ENCODE peak calls at places on chromosome 7, in ten cellular contexts. X is upper lobe of left lung, T is suprapubic skin, M is esophagus muscularis mucosa, O is sigmoid colon, G is A549, E is tibial nerve, A is stomach, L is transverse colon, V is SK-N-SH. Y is an unnamed sample. For H3K4me1, the result is how much of the 10 kb centered on the place peaks cover.

GRCh38 chr7:96949766-96950165 is 55.6 kb upstream of the DLX6 start:
- DNase-seq in X (no peak), T (no peak), M (no peak), O (no peak), G (no peak), E (peak), A (no peak), L (no peak), V (no peak), Y (no peak)

GRCh38 chr7:51528172-51528571 is 211.6 kb upstream of the COBL start:
- DNase-seq in X (no peak), T (no peak), M (no peak), O (no peak), G (no peak), E (no peak), A (no peak), L (no peak), V (no peak), Y (no peak)

GRCh38 chr7:100720645-100721504 is 607 bp downstream of the EPO start:
- DNase-seq in X (peak), T (no peak), M (no peak), O (no peak), G (no peak), E (no peak), A (no peak), L (no peak), V (peak), Y (no peak)

GRCh38 chr7:43873300-43873699 is 4.0 kb upstream of the MRPS24 start:
- DNase-seq in X (no peak), T (no peak), M (no peak), O (peak), G (no peak), E (peak), A (no peak), L (peak), V (no peak), Y (no peak)

GRCh38 chr7:50229964-50230363 is 74.6 kb upstream of the IKZF1 start:
- DNase-seq in X (no peak), T (no peak), M (no peak), O (no peak), G (no peak), E (no peak), A (no peak), L (no peak), V (no peak), Y (no peak)

GRCh38 chr7:81075150-81075549 is 156.3 kb upstream of the SEMA3C start:
- DNase-seq in X (no peak), T (no peak), M (no peak), O (no peak), G (no peak), E (no peak), A (no peak), L (no peak), V (no peak), Y (no peak)

GRCh38 chr7:24378871-24379608 is 95.0 kb downstream of the NPY start:
- DNase-seq in X (no peak), T (no peak), M (peak), O (no peak), G (peak), E (no peak), A (no peak), L (no peak), V (no peak), Y (no peak)

GRCh38 chr7:125555921-125556320 is 626.3 kb upstream of the POT1 start:
- DNase-seq in X (no peak), T (no peak), M (no peak), O (no peak), G (no peak), E (no peak), A (no peak), L (no peak), V (no peak), Y (no peak)

GRCh38 chr7:19939746-19940145 is 166.3 kb upstream of the TMEM196 start:
- DNase-seq in X (no peak), T (no peak), M (no peak), O (no peak), G (no peak), E (no peak), A (no peak), L (no peak), V (no peak), Y (no peak)

GRCh38 chr7:32670105-32670504 is 174.8 kb downstream of the AVL9 start:
- DNase-seq in X (no peak), T (no peak), M (no peak), O (no peak), G (peak), E (no peak), A (peak), L (peak), V (no peak), Y (no peak)

GRCh38 chr7:45663167-45663921 is 89.2 kb downstream of the ADCY1 start:
- DNase-seq in X (peak), T (peak), M (no peak), O (no peak), G (no peak), E (no peak), A (peak), L (peak), V (no peak), Y (no peak)

GRCh38 chr7:133796778-133797177 is 330.4 kb upstream of the LRGUK start:
- DNase-seq in X (no peak), T (no peak), M (no peak), O (no peak), G (no peak), E (no peak), A (no peak), L (no peak), V (peak), Y (no peak)

GRCh38 chr7:76089865-76090495 is 42.1 kb downstream of the MDH2 start:
- DNase-seq in X (no peak), T (no peak), M (no peak), O (no peak), G (no peak), E (no peak), A (peak), L (no peak), V (no peak), Y (no peak)

GRCh38 chr7:3063016-3063753 is 19.5 kb upstream of the CARD11 start:
- DNase-seq in X (no peak), T (no peak), M (no peak), O (no peak), G (no peak), E (no peak), A (no peak), L (peak), V (no peak), Y (no peak)

GRCh38 chr7:113730309-113730955 is 188.4 kb downstream of the PPP1R3A start:
- DNase-seq in X (no peak), T (no peak), M (no peak), O (no peak), G (no peak), E (no peak), A (no peak), L (no peak), V (no peak), Y (no peak)

GRCh38 chr7:70630647-70631457 is 501.1 kb upstream of the GALNT17 start:
- DNase-seq in X (peak), T (no peak), M (no peak), O (no peak), G (no peak), E (no peak), A (no peak), L (no peak), V (no peak), Y (peak)

GRCh38 chr7:12670071-12670729 is 17.2 kb upstream of the ARL4A start:
- DNase-seq in X (no peak), T (no peak), M (no peak), O (peak), G (no peak), E (no peak), A (peak), L (no peak), V (no peak), Y (no peak)
- H3K27ac ChIP-seq in X (no peak), T (no peak), M (peak), O (peak), G (no peak), E (no peak), A (peak), L (peak), V (no peak), Y (no peak)

DNA sequence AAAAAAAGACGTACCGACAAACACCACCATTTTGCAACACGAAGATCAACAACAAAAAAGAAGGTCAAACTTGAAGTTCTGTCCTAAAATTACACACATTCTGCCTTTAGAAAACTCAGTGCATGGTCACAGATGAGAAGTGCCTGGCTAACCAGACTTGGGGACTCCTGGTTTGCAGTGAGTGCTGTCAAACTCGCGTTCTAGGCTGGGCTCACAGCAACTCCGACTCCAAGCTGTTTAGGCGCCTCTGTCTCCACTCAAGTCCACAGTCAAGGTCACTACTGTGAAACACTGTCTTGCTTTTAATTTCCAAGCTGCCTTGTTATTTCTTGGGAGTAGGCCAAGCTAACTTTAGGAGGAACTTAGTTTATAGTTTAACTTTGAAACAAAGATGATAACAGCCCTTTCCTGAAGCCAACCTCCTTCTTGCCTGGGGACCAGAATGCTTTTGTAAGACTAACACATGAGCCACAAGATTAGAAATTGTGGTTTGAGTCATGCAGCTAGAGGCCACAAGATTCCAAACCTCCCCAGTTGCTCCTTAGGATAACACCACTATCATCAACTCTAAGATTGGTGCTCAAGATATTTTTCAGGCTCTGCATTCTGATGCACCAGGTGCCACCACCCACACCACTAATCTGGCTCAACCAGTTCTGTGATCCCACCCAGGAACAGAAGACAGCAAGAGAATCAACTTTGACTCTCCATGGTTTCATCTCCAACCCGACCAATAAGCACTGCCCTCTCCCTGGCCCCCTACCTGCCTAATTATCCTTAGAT is 1.1 kb upstream of the DNAAF5 start:
- DNase-seq in X (no peak), T (no peak), M (no peak), O (no peak), G (no peak), E (no peak), A (no peak), L (no peak), V (no peak), Y (no peak)
- TF ChIP-seq EP300 in X (no peak), T (no peak), M (no peak), O (no peak), G (no peak), E (no peak), A (no peak), L (no peak), V (no peak), Y (no peak)

DNA sequence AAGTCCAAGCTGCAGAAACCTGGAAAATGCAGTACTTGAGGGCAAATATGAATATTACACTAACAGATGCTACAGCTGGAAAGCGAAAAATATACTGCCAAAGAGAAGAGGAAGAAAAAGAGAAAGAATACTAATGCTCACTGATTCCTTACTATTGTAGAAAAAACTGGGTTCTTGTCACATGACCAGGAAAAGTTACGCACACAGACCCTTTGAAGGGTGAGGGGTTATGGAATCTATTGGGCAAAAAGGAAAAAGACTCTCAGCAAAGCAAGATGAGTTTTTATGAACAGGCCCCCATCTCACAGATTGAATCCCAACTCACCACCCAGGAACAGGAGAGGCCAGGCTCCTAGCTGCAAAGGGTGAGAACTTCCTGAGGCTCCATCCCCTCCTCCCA is 228.1 kb upstream of the KLF14 start:
- DNase-seq in X (no peak), T (no peak), M (no peak), O (no peak), G (no peak), E (no peak), A (no peak), L (no peak), V (no peak), Y (no peak)
- H3K4me1 ChIP-seq in X (half or more), T (under half), M (under half), O (under half), G (half or more), E (under half), A (under half), L (under half), V (under half), Y (under half)

GRCh38 chr7:55021951-55022617 is 3.3 kb downstream of the EGFR start:
- DNase-seq in X (no peak), T (no peak), M (peak), O (no peak), G (no peak), E (no peak), A (no peak), L (no peak), V (no peak), Y (no peak)
- H3K27ac ChIP-seq in X (peak), T (peak), M (peak), O (peak), G (peak), E (peak), A (peak), L (peak), V (no peak), Y (no peak)

GRCh38 chr7:146116452-146117219 is at the start of gene CNTNAP2:
- DNase-seq in X (peak), T (no peak), M (no peak), O (no peak), G (no peak), E (no peak), A (no peak), L (no peak), V (peak), Y (no peak)
- TF ChIP-seq EP300 in X (no peak), T (no peak), M (no peak), O (no peak), G (no peak), E (no peak), A (no peak), L (no peak), V (no peak), Y (no peak)